ENCODE peak calls at places on chromosomes 3 and 15, in four cellular contexts. F is GM12891; X is stimulated activated CD4-positive, alpha-beta T cell treated with anti-CD3 and anti-CD28 coated beads, Interleukin-12 subunit alpha, Interleukin-12 subunit beta, amount 100 ng/mL, for 24 hours; J is bronchial epithelial cell. N is an unnamed sample.

GRCh38 chr3:142983318-142983717 is 18.1 kb upstream of the U2SURP start:
- DNase-seq in J (no peak), F (no peak), X (no peak), N (no peak)

GRCh38 chr3:155031191-155031590 is 48.9 kb upstream of the MME start:
- DNase-seq in X (no peak), J (no peak), F (no peak), N (no peak)

GRCh38 chr15:31275331-31276262 is 51.0 kb upstream of the KLF13 start:
- DNase-seq in F (no peak), J (no peak), X (no peak), N (no peak)

GRCh38 chr3:149273096-149273751 is 51.6 kb upstream of the CP start:
- DNase-seq in F (no peak), X (no peak), J (peak), N (peak)

GRCh38 chr15:31457631-31458526 is 131.2 kb downstream of the KLF13 start:
- DNase-seq in J (peak), X (no peak), F (no peak), N (no peak)

GRCh38 chr3:36814071-36814717 is 49.8 kb upstream of the DCLK3 start:
- DNase-seq in J (no peak), X (no peak), F (no peak), N (no peak)

GRCh38 chr15:47717036-47717611 is at the start of gene SEMA6D:
- DNase-seq in F (peak), X (no peak), J (peak), N (peak)

GRCh38 chr3:12918231-12918630 is 76.9 kb upstream of the RPL32 start:
- DNase-seq in J (peak), F (no peak), X (no peak), N (no peak)

GRCh38 chr3:66037986-66038369 is 740 bp downstream of the MAGI1 start:
- DNase-seq in X (no peak), J (no peak), F (no peak), N (no peak)

GRCh38 chr3:5198986-5199731 is 11.7 kb downstream of the EDEM1 start:
- DNase-seq in J (no peak), F (no peak), X (no peak), N (no peak)

GRCh38 chr15:90106522-90107117 is 4.4 kb upstream of the IDH2 start:
- DNase-seq in X (no peak), F (no peak), J (peak), N (no peak)

GRCh38 chr3:185490241-185490640 is 8.6 kb downstream of the TMEM41A start:
- DNase-seq in J (peak), F (no peak), X (no peak), N (no peak)

GRCh38 chr3:102745881-102746280 is 311.1 kb downstream of the ZPLD1 start:
- DNase-seq in F (no peak), J (peak), X (no peak), N (no peak)

GRCh38 chr3:11499144-11499543 is 144.6 kb downstream of the VGLL4 start:
- DNase-seq in F (no peak), J (peak), X (no peak), N (no peak)

GRCh38 chr3:18443670-18444596 is 18.8 kb upstream of the SATB1 start:
- DNase-seq in J (no peak), X (no peak), F (peak), N (no peak)

GRCh38 chr15:39409876-39410505 is 170.9 kb upstream of the THBS1 start:
- DNase-seq in J (no peak), X (no peak), F (no peak), N (no peak)

GRCh38 chr15:74384566-74385441 is 17.4 kb upstream of the CYP11A1 start:
- DNase-seq in F (peak), J (peak), X (no peak), N (peak)

GRCh38 chr3:152405915-152406802 is 137.4 kb downstream of the MBNL1 start:
- DNase-seq in X (no peak), F (no peak), J (peak), N (peak)

GRCh38 chr3:14831916-14832430 is 13.2 kb downstream of the FGD5 start:
- DNase-seq in J (no peak), F (no peak), X (no peak), N (no peak)

GRCh38 chr3:57949779-57950618 is 58.2 kb upstream of the FLNB start:
- DNase-seq in X (no peak), J (peak), F (no peak), N (no peak)

GRCh38 chr15:58212909-58213526 is 74.8 kb downstream of the AQP9 start:
- DNase-seq in F (no peak), X (no peak), J (peak), N (no peak)

GRCh38 chr3:179967622-179968021 is 69.1 kb downstream of the PEX5L start:
- DNase-seq in J (no peak), F (no peak), X (no peak), N (no peak)

N was measured in epithelial cell of prostate.